ENCODE peak calls at places on chromosomes 13 and 19, in four cellular contexts. E is right atrium auricular region, G is Daoy, O is AG09309. A is an unnamed sample.

GRCh38 chr13:64314286-64314685 is 2898.6 kb upstream of the PCDH20 start:
- DNase-seq in O (no peak), E (no peak), G (no peak), A (no peak)

GRCh38 chr13:113659337-113659736 is 1.3 kb upstream of the ATP4B start:
- DNase-seq in E (no peak), G (no peak), O (no peak), A (no peak)

GRCh38 chr13:73984949-73985691 is 149.1 kb downstream of the KLF12 start:
- DNase-seq in G (no peak), E (no peak), O (no peak), A (no peak)

GRCh38 chr13:112651750-112652511 is 37.9 kb upstream of the ATP11A start:
- DNase-seq in E (no peak), G (no peak), O (no peak), A (no peak)

GRCh38 chr13:110400786-110401533 is 93.9 kb downstream of the COL4A2 start:
- DNase-seq in G (no peak), O (peak; percentile 84), E (no peak), A (peak; percentile 53)

GRCh38 chr19:48877900-48878218 is 5.6 kb downstream of the PPP1R15A start:
- DNase-seq in O (no peak), E (no peak), G (no peak), A (no peak)

GRCh38 chr19:32336259-32337111 is 8.9 kb upstream of the ZNF507 start:
- DNase-seq in E (no peak), G (no peak), O (no peak), A (peak; percentile 54)

GRCh38 chr19:17753976-17754375 is 2.7 kb downstream of the FCHO1 start:
- DNase-seq in E (no peak), O (no peak), G (no peak), A (no peak)

GRCh38 chr13:25001807-25002206 is 94.1 kb upstream of the PABPC3 start:
- DNase-seq in O (no peak), G (no peak), E (no peak), A (no peak)

GRCh38 chr19:42086770-42087550 is 11.0 kb downstream of the ZNF574 start:
- DNase-seq in O (no peak), G (no peak), E (no peak), A (no peak)

GRCh38 chr13:45119469-45119989 is 781 bp upstream of the GTF2F2 start:
- DNase-seq in E (no peak), G (peak; percentile 21), O (no peak), A (peak; percentile 48)

GRCh38 chr13:112158961-112159360 is 92.0 kb downstream of the SOX1 start:
- DNase-seq in E (no peak), G (no peak), O (no peak), A (no peak)

GRCh38 chr13:33180009-33180804 is 105.3 kb downstream of the STARD13 start:
- DNase-seq in G (no peak), E (no peak), O (no peak), A (no peak)

GRCh38 chr13:21086929-21087328 is 25.5 kb upstream of the LATS2 start:
- DNase-seq in E (no peak), G (no peak), O (no peak), A (no peak)

GRCh38 chr13:111956261-111957151 is 110.4 kb upstream of the SOX1 start:
- DNase-seq in E (peak; percentile 30), G (no peak), O (no peak), A (no peak)

GRCh38 chr19:48681127-48681470 is 8.3 kb upstream of the NTN5 start:
- DNase-seq in O (peak; percentile 60), E (no peak), G (peak; percentile 96), A (peak; percentile 59)

GRCh38 chr19:20315543-20315942 is 148.5 kb downstream of the ZNF486 start:
- DNase-seq in E (no peak), G (no peak), O (no peak), A (no peak)

GRCh38 chr19:38360351-38360750 is 14.0 kb upstream of the PSMD8 start:
- DNase-seq in E (no peak), O (no peak), G (no peak), A (no peak)

GRCh38 chr19:51365211-51366049 is 758 bp downstream of the ETFB start:
- DNase-seq in E (peak; percentile 62), G (peak; percentile 50), O (no peak), A (peak; percentile 30)

GRCh38 chr19:4604912-4605311 is 34.4 kb upstream of the TNFAIP8L1 start:
- DNase-seq in O (no peak), E (no peak), G (no peak), A (no peak)

GRCh38 chr13:37914781-37915391 is 45.3 kb upstream of the TRPC4 start:
- DNase-seq in O (no peak), G (no peak), E (no peak), A (no peak)

GRCh38 chr19:36054733-36055686 is at the start of gene WDR62:
- DNase-seq in O (no peak), G (peak; percentile 97), E (peak; percentile 95), A (peak; percentile 98)

GRCh38 chr13:102933076-102933922 is 87.5 kb downstream of the ERCC5 start:
- DNase-seq in E (no peak), G (no peak), O (no peak), A (no peak)

GRCh38 chr13:41520699-41521630 is 63.6 kb downstream of the RGCC start:
- DNase-seq in E (peak; percentile 51), O (no peak), G (peak; percentile 82), A (peak; percentile 42)

GRCh38 chr19:38319421-38320258 is at the start of gene KCNK6:
- DNase-seq in E (no peak), O (no peak), G (peak; percentile 55), A (peak; percentile 51)

GRCh38 chr13:97810152-97810551 is 143.3 kb upstream of the IPO5 start:
- DNase-seq in G (no peak), O (no peak), E (no peak), A (peak; percentile 19)

GRCh38 chr19:33630880-33631627 is 9.3 kb downstream of the CHST8 start:
- DNase-seq in E (no peak), G (no peak), O (no peak), A (no peak)

GRCh38 chr13:39461685-39462266 is 141.2 kb downstream of the LHFPL6 start:
- DNase-seq in G (no peak), O (no peak), E (no peak), A (no peak)

GRCh38 chr19:49442354-49442753 is 1.0 kb upstream of the SLC17A7 start:
- DNase-seq in O (no peak), E (peak; percentile 73), G (peak; percentile 65), A (peak; percentile 63)

GRCh38 chr13:90696656-90697055 is 650.8 kb upstream of the MIR17HG start:
- DNase-seq in O (no peak), G (no peak), E (no peak), A (no peak)

GRCh38 chr19:19529783-19530422 is 1.2 kb downstream of the YJEFN3 start:
- DNase-seq in O (no peak), G (no peak), E (no peak), A (no peak)

GRCh38 chr13:39167018-39167417 is 128.8 kb downstream of the NHLRC3 start:
- DNase-seq in O (no peak), E (no peak), G (no peak), A (no peak)

GRCh38 chr13:114097893-114098688 is 34.3 kb downstream of the RASA3 start:
- DNase-seq in E (peak; percentile 55), G (no peak), O (no peak), A (no peak)

GRCh38 chr13:83730674-83731073 is 151.6 kb downstream of the SLITRK1 start:
- DNase-seq in O (no peak), E (no peak), G (no peak), A (no peak)